ENCODE peak calls at places on chromosomes 13 and 19, in seven cellular contexts. K, Y, L, M, E, F and X are unnamed samples.

GRCh38 chr19:55276720-55277430 is 3.0 kb downstream of the HSPBP1 start:
- DNase-seq in K (no peak), F (no peak), E (no peak), M (no peak), L (no peak), Y (no peak), X (no peak)

GRCh38 chr19:35025969-35026368 is 4.3 kb upstream of the SCN1B start:
- DNase-seq in E (no peak), K (no peak), F (no peak), L (no peak), Y (no peak), M (no peak), X (no peak)

GRCh38 chr13:110293037-110293436 is 13.9 kb downstream of the COL4A1 start:
- DNase-seq in F (no peak), L (no peak), K (no peak), M (no peak), Y (no peak), E (no peak), X (no peak)

GRCh38 chr13:21557995-21558394 is 46.0 kb downstream of the MICU2 start:
- DNase-seq in Y (no peak), F (no peak), L (peak), M (no peak), K (no peak), E (no peak), X (no peak)

GRCh38 chr19:29271341-29271740 is 58.4 kb upstream of the UQCRFS1 start:
- DNase-seq in K (no peak), E (no peak), F (no peak), L (no peak), M (no peak), Y (no peak), X (no peak)

GRCh38 chr19:17006579-17006978 is 20.0 kb downstream of the CPAMD8 start:
- DNase-seq in Y (no peak), M (no peak), L (no peak), K (no peak), F (no peak), E (no peak), X (no peak)

GRCh38 chr19:47228937-47229673 is 1.9 kb downstream of the BBC3 start:
- DNase-seq in K (no peak), E (peak), L (peak), Y (no peak), M (peak), F (peak), X (no peak)

GRCh38 chr19:41886761-41887710 is 4.1 kb downstream of the ARHGEF1 start:
- DNase-seq in K (no peak), E (no peak), F (no peak), L (no peak), M (peak), Y (no peak), X (peak)

GRCh38 chr13:40190656-40191100 is 475.8 kb downstream of the FOXO1 start:
- DNase-seq in M (peak), Y (peak), L (peak), E (no peak), K (peak), F (no peak), X (peak)

GRCh38 chr19:35986664-35987570 is 8.1 kb upstream of the SDHAF1 start:
- DNase-seq in E (peak), Y (no peak), F (peak), L (no peak), M (peak), K (no peak), X (no peak)

GRCh38 chr19:14476663-14477401 is 1.7 kb upstream of the PTGER1 start:
- DNase-seq in M (peak), L (peak), F (peak), E (no peak), Y (no peak), K (no peak), X (peak)

GRCh38 chr13:79581870-79582315 is 100.9 kb downstream of the NDFIP2 start:
- DNase-seq in K (no peak), M (no peak), E (no peak), L (peak), Y (peak), F (no peak), X (no peak)

GRCh38 chr13:25971499-25972145 is 80.2 kb downstream of the SHISA2 start:
- DNase-seq in Y (no peak), L (no peak), F (no peak), K (no peak), E (no peak), M (peak), X (peak)

GRCh38 chr13:38871275-38871674 is 119.4 kb downstream of the STOML3 start:
- DNase-seq in L (no peak), K (no peak), E (no peak), Y (no peak), M (no peak), F (no peak), X (no peak)

GRCh38 chr13:37074703-37075102 is 15.2 kb upstream of the SUPT20H start:
- DNase-seq in E (no peak), F (peak), M (no peak), Y (no peak), L (peak), K (no peak), X (no peak)

GRCh38 chr13:49086711-49087110 is 111.0 kb downstream of the FNDC3A start:
- DNase-seq in K (no peak), M (no peak), L (peak), E (no peak), Y (no peak), F (no peak), X (no peak)

GRCh38 chr13:97043302-97043701 is 49.0 kb upstream of the OXGR1 start:
- DNase-seq in Y (peak), K (no peak), L (peak), F (no peak), M (no peak), E (no peak), X (no peak)